ENCODE peak calls at places on chromosome 12, in seven cellular contexts. One of them, this sample, is unnamed.
A peak's percentile ranks its signal among the peaks of the same experiment; 100 is the strongest.

GRCh38 chr12:20523658-20524057 is 155.3 kb downstream of the PDE3A start:
- ATAC-seq in heart left ventricle: no peak
- ATAC-seq in body of pancreas: no peak
- ATAC-seq in PC-3: peak; percentile 59
- ATAC-seq in stimulated activated naive CD8-positive, alpha-beta T cell treated with anti-CD3 and anti-CD28 coated beads, Interleukin-15, amount 100 ng/mL, for 72 hours: no peak
- ATAC-seq in CD4-positive, alpha-beta T cell: no peak
- ATAC-seq in mucosa of descending colon: no peak
- ATAC-seq in this sample: no peak

GRCh38 chr12:6528539-6529235 is 5.6 kb upstream of the GAPDH start:
- ATAC-seq in heart left ventricle: no peak
- ATAC-seq in body of pancreas: no peak
- ATAC-seq in PC-3: no peak
- ATAC-seq in stimulated activated naive CD8-positive, alpha-beta T cell treated with anti-CD3 and anti-CD28 coated beads, Interleukin-15, amount 100 ng/mL, for 72 hours: no peak
- ATAC-seq in CD4-positive, alpha-beta T cell: no peak
- ATAC-seq in mucosa of descending colon: no peak
- ATAC-seq in this sample: no peak

GRCh38 chr12:65823481-65824313 is 586 bp upstream of the HMGA2 start:
- ATAC-seq in heart left ventricle: peak; percentile 50
- ATAC-seq in body of pancreas: peak; percentile 58
- ATAC-seq in PC-3: peak; percentile 48
- ATAC-seq in stimulated activated naive CD8-positive, alpha-beta T cell treated with anti-CD3 and anti-CD28 coated beads, Interleukin-15, amount 100 ng/mL, for 72 hours: peak; percentile 39
- ATAC-seq in CD4-positive, alpha-beta T cell: no peak
- ATAC-seq in mucosa of descending colon: peak; percentile 76
- ATAC-seq in this sample: peak; percentile 38

GRCh38 chr12:109358154-109358869 is 10.6 kb downstream of the MYO1H start:
- ATAC-seq in heart left ventricle: no peak
- ATAC-seq in body of pancreas: no peak
- ATAC-seq in PC-3: no peak
- ATAC-seq in stimulated activated naive CD8-positive, alpha-beta T cell treated with anti-CD3 and anti-CD28 coated beads, Interleukin-15, amount 100 ng/mL, for 72 hours: peak; percentile 100
- ATAC-seq in CD4-positive, alpha-beta T cell: no peak
- ATAC-seq in mucosa of descending colon: no peak
- ATAC-seq in this sample: no peak

GRCh38 chr12:111655356-111655755 is 30.4 kb downstream of the BRAP start:
- ATAC-seq in heart left ventricle: no peak
- ATAC-seq in body of pancreas: no peak
- ATAC-seq in PC-3: no peak
- ATAC-seq in stimulated activated naive CD8-positive, alpha-beta T cell treated with anti-CD3 and anti-CD28 coated beads, Interleukin-15, amount 100 ng/mL, for 72 hours: no peak
- ATAC-seq in CD4-positive, alpha-beta T cell: no peak
- ATAC-seq in mucosa of descending colon: no peak
- ATAC-seq in this sample: no peak

GRCh38 chr12:129594098-129594497 is 309.7 kb downstream of the TMEM132D start:
- ATAC-seq in heart left ventricle: no peak
- ATAC-seq in body of pancreas: no peak
- ATAC-seq in PC-3: no peak
- ATAC-seq in stimulated activated naive CD8-positive, alpha-beta T cell treated with anti-CD3 and anti-CD28 coated beads, Interleukin-15, amount 100 ng/mL, for 72 hours: no peak
- ATAC-seq in CD4-positive, alpha-beta T cell: no peak
- ATAC-seq in mucosa of descending colon: no peak
- ATAC-seq in this sample: no peak

GRCh38 chr12:124472690-124473279 is 94.6 kb downstream of the NCOR2 start:
- ATAC-seq in heart left ventricle: no peak
- ATAC-seq in body of pancreas: no peak
- ATAC-seq in PC-3: no peak
- ATAC-seq in stimulated activated naive CD8-positive, alpha-beta T cell treated with anti-CD3 and anti-CD28 coated beads, Interleukin-15, amount 100 ng/mL, for 72 hours: no peak
- ATAC-seq in CD4-positive, alpha-beta T cell: no peak
- ATAC-seq in mucosa of descending colon: no peak
- ATAC-seq in this sample: no peak

GRCh38 chr12:7139213-7139612 is 9.0 kb downstream of the CLSTN3 start:
- ATAC-seq in heart left ventricle: no peak
- ATAC-seq in body of pancreas: no peak
- ATAC-seq in PC-3: no peak
- ATAC-seq in stimulated activated naive CD8-positive, alpha-beta T cell treated with anti-CD3 and anti-CD28 coated beads, Interleukin-15, amount 100 ng/mL, for 72 hours: no peak
- ATAC-seq in CD4-positive, alpha-beta T cell: no peak
- ATAC-seq in mucosa of descending colon: no peak
- ATAC-seq in this sample: no peak

GRCh38 chr12:94988471-94988870 is 15.0 kb downstream of the NDUFA12 start:
- ATAC-seq in heart left ventricle: no peak
- ATAC-seq in body of pancreas: no peak
- ATAC-seq in PC-3: no peak
- ATAC-seq in stimulated activated naive CD8-positive, alpha-beta T cell treated with anti-CD3 and anti-CD28 coated beads, Interleukin-15, amount 100 ng/mL, for 72 hours: peak; percentile 33
- ATAC-seq in CD4-positive, alpha-beta T cell: peak; percentile 53
- ATAC-seq in mucosa of descending colon: no peak
- ATAC-seq in this sample: no peak

GRCh38 chr12:122473543-122474323 is 27.0 kb downstream of the ZCCHC8 start:
- ATAC-seq in heart left ventricle: peak; percentile 66
- ATAC-seq in body of pancreas: no peak
- ATAC-seq in PC-3: peak; percentile 30
- ATAC-seq in stimulated activated naive CD8-positive, alpha-beta T cell treated with anti-CD3 and anti-CD28 coated beads, Interleukin-15, amount 100 ng/mL, for 72 hours: peak; percentile 97
- ATAC-seq in CD4-positive, alpha-beta T cell: no peak
- ATAC-seq in mucosa of descending colon: no peak
- ATAC-seq in this sample: peak; percentile 98

GRCh38 chr12:91931110-91931509 is 214.5 kb downstream of the BTG1 start:
- ATAC-seq in heart left ventricle: peak; percentile 39
- ATAC-seq in body of pancreas: peak; percentile 88
- ATAC-seq in PC-3: peak; percentile 75
- ATAC-seq in stimulated activated naive CD8-positive, alpha-beta T cell treated with anti-CD3 and anti-CD28 coated beads, Interleukin-15, amount 100 ng/mL, for 72 hours: no peak
- ATAC-seq in CD4-positive, alpha-beta T cell: no peak
- ATAC-seq in mucosa of descending colon: peak; percentile 97
- ATAC-seq in this sample: peak; percentile 97

GRCh38 chr12:118999107-118999506 is 17.8 kb downstream of the SRRM4 start:
- ATAC-seq in heart left ventricle: peak; percentile 48
- ATAC-seq in body of pancreas: no peak
- ATAC-seq in PC-3: no peak
- ATAC-seq in stimulated activated naive CD8-positive, alpha-beta T cell treated with anti-CD3 and anti-CD28 coated beads, Interleukin-15, amount 100 ng/mL, for 72 hours: no peak
- ATAC-seq in CD4-positive, alpha-beta T cell: no peak
- ATAC-seq in mucosa of descending colon: no peak
- ATAC-seq in this sample: no peak

GRCh38 chr12:131543040-131543439 is 167.8 kb upstream of the SFSWAP start:
- ATAC-seq in heart left ventricle: no peak
- ATAC-seq in body of pancreas: no peak
- ATAC-seq in PC-3: no peak
- ATAC-seq in stimulated activated naive CD8-positive, alpha-beta T cell treated with anti-CD3 and anti-CD28 coated beads, Interleukin-15, amount 100 ng/mL, for 72 hours: no peak
- ATAC-seq in CD4-positive, alpha-beta T cell: no peak
- ATAC-seq in mucosa of descending colon: no peak
- ATAC-seq in this sample: no peak

GRCh38 chr12:63823040-63823439 is 21.5 kb upstream of the SRGAP1 start:
- ATAC-seq in heart left ventricle: no peak
- ATAC-seq in body of pancreas: no peak
- ATAC-seq in PC-3: no peak
- ATAC-seq in stimulated activated naive CD8-positive, alpha-beta T cell treated with anti-CD3 and anti-CD28 coated beads, Interleukin-15, amount 100 ng/mL, for 72 hours: peak; percentile 39
- ATAC-seq in CD4-positive, alpha-beta T cell: no peak
- ATAC-seq in mucosa of descending colon: no peak
- ATAC-seq in this sample: no peak

GRCh38 chr12:26195250-26195640 is at the start of gene SSPN:
- ATAC-seq in heart left ventricle: peak; percentile 72
- ATAC-seq in body of pancreas: peak; percentile 85
- ATAC-seq in PC-3: peak; percentile 50
- ATAC-seq in stimulated activated naive CD8-positive, alpha-beta T cell treated with anti-CD3 and anti-CD28 coated beads, Interleukin-15, amount 100 ng/mL, for 72 hours: peak; percentile 65
- ATAC-seq in CD4-positive, alpha-beta T cell: no peak
- ATAC-seq in mucosa of descending colon: peak; percentile 74
- ATAC-seq in this sample: peak; percentile 40

GRCh38 chr12:26473291-26473690 is 277.9 kb downstream of the SSPN start:
- ATAC-seq in heart left ventricle: peak; percentile 20
- ATAC-seq in body of pancreas: no peak
- ATAC-seq in PC-3: peak; percentile 42
- ATAC-seq in stimulated activated naive CD8-positive, alpha-beta T cell treated with anti-CD3 and anti-CD28 coated beads, Interleukin-15, amount 100 ng/mL, for 72 hours: no peak
- ATAC-seq in CD4-positive, alpha-beta T cell: no peak
- ATAC-seq in mucosa of descending colon: peak; percentile 71
- ATAC-seq in this sample: peak; percentile 71

GRCh38 chr12:88977115-88977514 is 375.2 kb downstream of the DUSP6 start:
- ATAC-seq in heart left ventricle: no peak
- ATAC-seq in body of pancreas: no peak
- ATAC-seq in PC-3: no peak
- ATAC-seq in stimulated activated naive CD8-positive, alpha-beta T cell treated with anti-CD3 and anti-CD28 coated beads, Interleukin-15, amount 100 ng/mL, for 72 hours: no peak
- ATAC-seq in CD4-positive, alpha-beta T cell: no peak
- ATAC-seq in mucosa of descending colon: no peak
- ATAC-seq in this sample: no peak

GRCh38 chr12:3020399-3020798 is 56.8 kb upstream of the TSPAN9 start:
- ATAC-seq in heart left ventricle: no peak
- ATAC-seq in body of pancreas: no peak
- ATAC-seq in PC-3: no peak
- ATAC-seq in stimulated activated naive CD8-positive, alpha-beta T cell treated with anti-CD3 and anti-CD28 coated beads, Interleukin-15, amount 100 ng/mL, for 72 hours: peak; percentile 24
- ATAC-seq in CD4-positive, alpha-beta T cell: no peak
- ATAC-seq in mucosa of descending colon: no peak
- ATAC-seq in this sample: peak; percentile 19

GRCh38 chr12:14756331-14757143 is 46.7 kb downstream of the WBP11 start:
- ATAC-seq in heart left ventricle: no peak
- ATAC-seq in body of pancreas: peak; percentile 53
- ATAC-seq in PC-3: no peak
- ATAC-seq in stimulated activated naive CD8-positive, alpha-beta T cell treated with anti-CD3 and anti-CD28 coated beads, Interleukin-15, amount 100 ng/mL, for 72 hours: no peak
- ATAC-seq in CD4-positive, alpha-beta T cell: no peak
- ATAC-seq in mucosa of descending colon: peak; percentile 66
- ATAC-seq in this sample: no peak

GRCh38 chr12:67322580-67322979 is 53.4 kb downstream of the CAND1 start:
- ATAC-seq in heart left ventricle: no peak
- ATAC-seq in body of pancreas: no peak
- ATAC-seq in PC-3: no peak
- ATAC-seq in stimulated activated naive CD8-positive, alpha-beta T cell treated with anti-CD3 and anti-CD28 coated beads, Interleukin-15, amount 100 ng/mL, for 72 hours: no peak
- ATAC-seq in CD4-positive, alpha-beta T cell: no peak
- ATAC-seq in mucosa of descending colon: no peak
- ATAC-seq in this sample: no peak

GRCh38 chr12:4271433-4272013 is 2.0 kb upstream of the CCND2 start:
- ATAC-seq in heart left ventricle: no peak
- ATAC-seq in body of pancreas: no peak
- ATAC-seq in PC-3: no peak
- ATAC-seq in stimulated activated naive CD8-positive, alpha-beta T cell treated with anti-CD3 and anti-CD28 coated beads, Interleukin-15, amount 100 ng/mL, for 72 hours: peak; percentile 14
- ATAC-seq in CD4-positive, alpha-beta T cell: peak; percentile 8
- ATAC-seq in mucosa of descending colon: peak; percentile 0
- ATAC-seq in this sample: no peak

GRCh38 chr12:108605000-108605689 is 7.3 kb upstream of the TMEM119 start:
- ATAC-seq in heart left ventricle: no peak
- ATAC-seq in body of pancreas: no peak
- ATAC-seq in PC-3: no peak
- ATAC-seq in stimulated activated naive CD8-positive, alpha-beta T cell treated with anti-CD3 and anti-CD28 coated beads, Interleukin-15, amount 100 ng/mL, for 72 hours: peak; percentile 24
- ATAC-seq in CD4-positive, alpha-beta T cell: no peak
- ATAC-seq in mucosa of descending colon: no peak
- ATAC-seq in this sample: no peak